ENCODE peak calls at places on chromosomes 3 and 15, in five cellular contexts. One of them, this sample, is unnamed.

GRCh38 chr3:10373686-10374261 is 52.9 kb upstream of the SEC13 start:
- DNase-seq in DMS 273 treated with DMSO at 0.1 percent for 48 hours: no peak
- DNase-seq in stimulated activated CD4-positive, alpha-beta T cell treated with anti-CD3 and anti-CD28 coated beads, Interleukin-2, amount 100 ng/mL, for 48 hours: no peak
- DNase-seq in GM04504: peak
- DNase-seq in GM06990: no peak
- DNase-seq in this sample: no peak

GRCh38 chr15:49982586-49982985 is 136.4 kb downstream of the ATP8B4 start:
- DNase-seq in GM06990: no peak
- DNase-seq in GM04504: no peak
- DNase-seq in DMS 273 treated with DMSO at 0.1 percent for 48 hours: no peak
- DNase-seq in stimulated activated CD4-positive, alpha-beta T cell treated with anti-CD3 and anti-CD28 coated beads, Interleukin-2, amount 100 ng/mL, for 48 hours: no peak
- DNase-seq in this sample: no peak

GRCh38 chr3:12903881-12904280 is 62.5 kb upstream of the RPL32 start:
- DNase-seq in GM06990: no peak
- DNase-seq in DMS 273 treated with DMSO at 0.1 percent for 48 hours: no peak
- DNase-seq in GM04504: no peak
- DNase-seq in stimulated activated CD4-positive, alpha-beta T cell treated with anti-CD3 and anti-CD28 coated beads, Interleukin-2, amount 100 ng/mL, for 48 hours: no peak
- DNase-seq in this sample: no peak

GRCh38 chr3:149377408-149378111 is at the start of gene TM4SF1:
- DNase-seq in DMS 273 treated with DMSO at 0.1 percent for 48 hours: peak
- DNase-seq in stimulated activated CD4-positive, alpha-beta T cell treated with anti-CD3 and anti-CD28 coated beads, Interleukin-2, amount 100 ng/mL, for 48 hours: no peak
- DNase-seq in GM06990: no peak
- DNase-seq in GM04504: no peak
- DNase-seq in this sample: no peak

GRCh38 chr3:160698806-160699205 is 21.8 kb downstream of the ARL14 start:
- DNase-seq in stimulated activated CD4-positive, alpha-beta T cell treated with anti-CD3 and anti-CD28 coated beads, Interleukin-2, amount 100 ng/mL, for 48 hours: no peak
- DNase-seq in DMS 273 treated with DMSO at 0.1 percent for 48 hours: no peak
- DNase-seq in GM04504: no peak
- DNase-seq in GM06990: no peak
- DNase-seq in this sample: no peak

GRCh38 chr15:58269455-58270414 is 131.6 kb downstream of the AQP9 start:
- DNase-seq in stimulated activated CD4-positive, alpha-beta T cell treated with anti-CD3 and anti-CD28 coated beads, Interleukin-2, amount 100 ng/mL, for 48 hours: peak
- DNase-seq in GM04504: peak
- DNase-seq in GM06990: peak
- DNase-seq in DMS 273 treated with DMSO at 0.1 percent for 48 hours: no peak
- DNase-seq in this sample: peak

GRCh38 chr15:70259030-70259424 is 161.3 kb upstream of the TLE3 start:
- DNase-seq in GM04504: no peak
- DNase-seq in GM06990: no peak
- DNase-seq in stimulated activated CD4-positive, alpha-beta T cell treated with anti-CD3 and anti-CD28 coated beads, Interleukin-2, amount 100 ng/mL, for 48 hours: peak
- DNase-seq in DMS 273 treated with DMSO at 0.1 percent for 48 hours: peak
- DNase-seq in this sample: peak

GRCh38 chr3:24678441-24678865 is 183.8 kb upstream of the THRB start:
- DNase-seq in DMS 273 treated with DMSO at 0.1 percent for 48 hours: no peak
- DNase-seq in GM06990: no peak
- DNase-seq in GM04504: peak
- DNase-seq in stimulated activated CD4-positive, alpha-beta T cell treated with anti-CD3 and anti-CD28 coated beads, Interleukin-2, amount 100 ng/mL, for 48 hours: no peak
- DNase-seq in this sample: no peak

GRCh38 chr3:185233328-185233727 is 20.5 kb downstream of the EHHADH start:
- DNase-seq in stimulated activated CD4-positive, alpha-beta T cell treated with anti-CD3 and anti-CD28 coated beads, Interleukin-2, amount 100 ng/mL, for 48 hours: no peak
- DNase-seq in DMS 273 treated with DMSO at 0.1 percent for 48 hours: no peak
- DNase-seq in GM04504: no peak
- DNase-seq in GM06990: no peak
- DNase-seq in this sample: no peak

GRCh38 chr15:52148409-52148808 is 35.8 kb upstream of the BCL2L10 start:
- DNase-seq in GM06990: no peak
- DNase-seq in DMS 273 treated with DMSO at 0.1 percent for 48 hours: no peak
- DNase-seq in GM04504: no peak
- DNase-seq in stimulated activated CD4-positive, alpha-beta T cell treated with anti-CD3 and anti-CD28 coated beads, Interleukin-2, amount 100 ng/mL, for 48 hours: no peak
- DNase-seq in this sample: no peak

GRCh38 chr3:50340404-50341329 is at the start of gene RASSF1:
- DNase-seq in GM06990: peak
- DNase-seq in GM04504: no peak
- DNase-seq in DMS 273 treated with DMSO at 0.1 percent for 48 hours: no peak
- DNase-seq in stimulated activated CD4-positive, alpha-beta T cell treated with anti-CD3 and anti-CD28 coated beads, Interleukin-2, amount 100 ng/mL, for 48 hours: peak
- DNase-seq in this sample: peak

GRCh38 chr3:162134571-162134970 is 638.0 kb downstream of the OTOL1 start:
- DNase-seq in DMS 273 treated with DMSO at 0.1 percent for 48 hours: no peak
- DNase-seq in GM04504: no peak
- DNase-seq in GM06990: no peak
- DNase-seq in stimulated activated CD4-positive, alpha-beta T cell treated with anti-CD3 and anti-CD28 coated beads, Interleukin-2, amount 100 ng/mL, for 48 hours: no peak
- DNase-seq in this sample: no peak

GRCh38 chr3:14248849-14249523 is 70.4 kb downstream of the LSM3 start:
- DNase-seq in stimulated activated CD4-positive, alpha-beta T cell treated with anti-CD3 and anti-CD28 coated beads, Interleukin-2, amount 100 ng/mL, for 48 hours: no peak
- DNase-seq in GM06990: no peak
- DNase-seq in DMS 273 treated with DMSO at 0.1 percent for 48 hours: no peak
- DNase-seq in GM04504: no peak
- DNase-seq in this sample: no peak

GRCh38 chr3:65856907-65857306 is 181.8 kb downstream of the MAGI1 start:
- DNase-seq in GM04504: no peak
- DNase-seq in GM06990: no peak
- DNase-seq in stimulated activated CD4-positive, alpha-beta T cell treated with anti-CD3 and anti-CD28 coated beads, Interleukin-2, amount 100 ng/mL, for 48 hours: no peak
- DNase-seq in DMS 273 treated with DMSO at 0.1 percent for 48 hours: no peak
- DNase-seq in this sample: no peak

GRCh38 chr3:15645740-15646490 is 44.4 kb downstream of the BTD start:
- DNase-seq in GM06990: no peak
- DNase-seq in GM04504: peak
- DNase-seq in stimulated activated CD4-positive, alpha-beta T cell treated with anti-CD3 and anti-CD28 coated beads, Interleukin-2, amount 100 ng/mL, for 48 hours: no peak
- DNase-seq in DMS 273 treated with DMSO at 0.1 percent for 48 hours: no peak
- DNase-seq in this sample: no peak

GRCh38 chr3:107367353-107367752 is 9.9 kb upstream of the CCDC54 start:
- DNase-seq in stimulated activated CD4-positive, alpha-beta T cell treated with anti-CD3 and anti-CD28 coated beads, Interleukin-2, amount 100 ng/mL, for 48 hours: no peak
- DNase-seq in GM06990: no peak
- DNase-seq in DMS 273 treated with DMSO at 0.1 percent for 48 hours: no peak
- DNase-seq in GM04504: peak
- DNase-seq in this sample: no peak

GRCh38 chr15:77094397-77095030 is 23.6 kb upstream of the TSPAN3 start:
- DNase-seq in DMS 273 treated with DMSO at 0.1 percent for 48 hours: no peak
- DNase-seq in GM04504: no peak
- DNase-seq in GM06990: no peak
- DNase-seq in stimulated activated CD4-positive, alpha-beta T cell treated with anti-CD3 and anti-CD28 coated beads, Interleukin-2, amount 100 ng/mL, for 48 hours: no peak
- DNase-seq in this sample: no peak

GRCh38 chr3:61030469-61031035 is 220.7 kb downstream of the FHIT start:
- DNase-seq in stimulated activated CD4-positive, alpha-beta T cell treated with anti-CD3 and anti-CD28 coated beads, Interleukin-2, amount 100 ng/mL, for 48 hours: no peak
- DNase-seq in GM06990: no peak
- DNase-seq in DMS 273 treated with DMSO at 0.1 percent for 48 hours: no peak
- DNase-seq in GM04504: no peak
- DNase-seq in this sample: no peak